ENCODE peak calls at places on chromosomes 6 and 20, in five cellular contexts. U, H, V, Q and D are unnamed samples.

GRCh38 chr6:81601918-81602317 is 150.6 kb downstream of the TENT5A start:
- DNase-seq in U (no peak), H (no peak), V (no peak), Q (no peak), D (no peak)

GRCh38 chr6:21754891-21755290 is 161.3 kb downstream of the SOX4 start:
- DNase-seq in U (no peak), H (no peak), V (no peak), Q (no peak), D (peak)

GRCh38 chr6:47197672-47198640 is 111.7 kb downstream of the TNFRSF21 start:
- DNase-seq in U (no peak), H (no peak), V (no peak), Q (peak), D (no peak)

GRCh38 chr6:21193790-21194189 is 399.8 kb upstream of the SOX4 start:
- DNase-seq in U (no peak), H (no peak), V (no peak), Q (no peak), D (no peak)

GRCh38 chr20:14199111-14199510 is 138.3 kb downstream of the FLRT3 start:
- DNase-seq in U (no peak), H (no peak), V (no peak), Q (no peak), D (no peak)

GRCh38 chr6:26445934-26446667 is 5.8 kb downstream of the BTN3A3 start:
- DNase-seq in U (no peak), H (no peak), V (no peak), Q (no peak), D (peak)

GRCh38 chr6:79466222-79466834 is 70.9 kb downstream of the LCA5 start:
- DNase-seq in U (no peak), H (no peak), V (no peak), Q (peak), D (peak)

GRCh38 chr6:138428943-138429616 is 25.1 kb downstream of the HEBP2 start:
- DNase-seq in U (no peak), H (no peak), V (no peak), Q (peak), D (peak)

GRCh38 chr6:35669441-35669776 is 19.3 kb downstream of the FKBP5 start:
- DNase-seq in U (no peak), H (no peak), V (no peak), Q (peak), D (peak)

GRCh38 chr6:14732845-14733757 is 512.8 kb upstream of the JARID2 start:
- DNase-seq in U (no peak), H (no peak), V (no peak), Q (no peak), D (peak)

GRCh38 chr6:142307963-142308748 is 6.3 kb downstream of the ADGRG6 start:
- DNase-seq in U (no peak), H (no peak), V (no peak), Q (no peak), D (no peak)

GRCh38 chr20:5716953-5717352 is 33.2 kb upstream of the SHLD1 start:
- DNase-seq in U (no peak), H (no peak), V (no peak), Q (no peak), D (no peak)

GRCh38 chr6:30151580-30151979 is 9.4 kb downstream of the TRIM10 start:
- DNase-seq in U (no peak), H (no peak), V (no peak), Q (no peak), D (no peak)

GRCh38 chr20:48164566-48165400 is 379.5 kb upstream of the SULF2 start:
- DNase-seq in U (no peak), H (no peak), V (no peak), Q (no peak), D (no peak)

GRCh38 chr20:24867556-24867955 is 81.5 kb upstream of the CST7 start:
- DNase-seq in U (no peak), H (no peak), V (no peak), Q (no peak), D (no peak)

GRCh38 chr6:87588756-87589407 is 905 bp downstream of the RARS2 start:
- DNase-seq in U (no peak), H (no peak), V (no peak), Q (no peak), D (no peak)

GRCh38 chr6:131013495-131013894 is 49.5 kb downstream of the EPB41L2 start:
- DNase-seq in U (no peak), H (no peak), V (no peak), Q (no peak), D (no peak)

GRCh38 chr20:10902836-10903410 is 229.1 kb upstream of the JAG1 start:
- DNase-seq in U (no peak), H (no peak), V (no peak), Q (no peak), D (no peak)

DNA sequence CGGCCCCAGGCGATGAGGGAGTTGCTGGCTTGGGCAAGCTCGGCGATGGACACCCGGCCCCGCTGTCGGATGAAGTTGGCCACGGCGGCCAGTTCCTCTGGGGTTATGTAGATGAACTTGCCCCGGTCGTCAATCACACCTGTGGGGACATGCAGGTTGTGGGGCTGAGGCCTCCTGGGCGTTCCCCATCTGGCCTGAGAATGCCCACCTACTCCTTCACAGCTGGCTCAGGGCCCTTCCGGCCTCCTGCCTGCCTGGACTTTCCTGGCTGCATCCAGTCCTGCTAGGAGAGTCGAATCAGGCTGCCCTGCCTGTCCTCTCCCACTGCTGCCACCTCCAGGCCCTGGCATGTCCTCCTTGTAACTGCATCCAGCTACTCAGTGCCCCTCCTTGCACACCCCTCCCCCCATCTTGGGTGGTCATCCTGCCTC is 13.8 kb downstream of the DDRGK1 start:
- DNase-seq in U (no peak), H (no peak), V (no peak), Q (no peak), D (no peak)
- TF ChIP-seq CTCF in U (no peak), H (no peak), V (no peak), Q (no peak), D (no peak)

GRCh38 chr6:13717787-13718458 is 6.3 kb upstream of the RANBP9 start:
- DNase-seq in U (no peak), H (no peak), V (no peak), Q (no peak), D (no peak)
- H3K4me3 ChIP-seq in U (no peak), H (no peak), V (no peak), Q (no peak), D (no peak)

GRCh38 chr6:98539669-98540207 is 294.6 kb upstream of the POU3F2 start:
- DNase-seq in U (no peak), H (no peak), V (no peak), Q (peak), D (peak)
- TF ChIP-seq CTCF in U (no peak), H (no peak), V (no peak), Q (peak), D (no peak)

DNA sequence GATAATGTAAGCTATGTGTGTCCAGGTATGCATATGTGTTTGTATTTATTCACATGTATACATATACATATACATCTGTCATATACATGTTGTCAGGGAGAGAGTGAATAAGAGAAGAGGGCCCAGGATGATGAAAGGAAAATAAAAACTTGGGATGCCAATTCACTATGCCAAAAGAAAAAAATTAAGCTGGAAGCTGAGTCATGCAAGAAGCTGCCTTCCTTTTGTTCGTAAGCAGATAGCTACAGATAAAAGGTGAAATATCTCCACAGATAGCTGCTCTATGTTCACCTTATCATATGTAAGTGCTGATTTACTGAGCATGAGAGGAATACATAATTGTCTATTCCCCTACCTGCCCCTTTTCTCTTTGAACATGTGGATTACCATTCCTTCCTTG is 579.9 kb downstream of the EPM2A start:
- DNase-seq in U (no peak), H (no peak), V (no peak), Q (no peak), D (no peak)
- H3K4me3 ChIP-seq in U (no peak), H (no peak), V (no peak), Q (no peak), D (no peak)

DNA sequence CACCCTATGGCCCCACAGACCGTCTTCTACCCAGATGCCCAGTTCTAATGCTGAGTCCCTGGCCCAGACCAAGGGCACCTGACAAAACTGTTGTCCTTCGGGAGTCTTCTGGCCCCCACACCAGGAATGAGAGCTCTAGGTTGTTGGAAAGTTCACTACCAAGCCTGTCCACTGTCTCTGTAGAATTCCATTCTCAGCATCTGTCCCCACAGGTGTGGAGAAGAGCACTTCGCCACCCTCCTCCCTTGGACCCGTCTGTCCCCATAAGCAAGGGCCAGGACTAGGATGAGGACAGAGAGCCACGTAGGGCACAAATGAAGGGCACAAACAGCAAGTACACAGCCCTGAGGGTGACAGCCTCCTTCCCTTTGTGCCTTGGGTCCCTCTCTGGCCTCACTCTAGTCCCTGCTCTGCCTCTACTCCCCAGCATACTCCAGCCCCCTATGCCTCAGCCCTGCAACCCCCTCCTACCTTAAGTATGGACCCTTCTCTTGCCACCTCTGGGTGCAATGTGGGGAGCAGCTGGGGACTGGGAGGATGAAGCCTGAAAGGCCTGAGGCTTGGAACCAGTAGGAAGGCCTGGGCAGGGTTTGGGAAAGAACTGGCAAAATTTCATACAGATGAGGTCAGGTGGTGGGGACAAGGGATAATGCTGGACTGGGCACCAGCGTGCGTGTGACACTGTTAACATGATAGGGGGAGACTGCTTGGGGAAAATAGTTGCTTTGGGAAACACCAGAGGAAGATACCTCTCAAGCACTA is 4.3 kb downstream of the LZTS3 start:
- DNase-seq in U (no peak), H (no peak), V (no peak), Q (no peak), D (no peak)
- TF ChIP-seq CTCF in U (no peak), H (no peak), V (no peak), Q (no peak), D (no peak)

DNA sequence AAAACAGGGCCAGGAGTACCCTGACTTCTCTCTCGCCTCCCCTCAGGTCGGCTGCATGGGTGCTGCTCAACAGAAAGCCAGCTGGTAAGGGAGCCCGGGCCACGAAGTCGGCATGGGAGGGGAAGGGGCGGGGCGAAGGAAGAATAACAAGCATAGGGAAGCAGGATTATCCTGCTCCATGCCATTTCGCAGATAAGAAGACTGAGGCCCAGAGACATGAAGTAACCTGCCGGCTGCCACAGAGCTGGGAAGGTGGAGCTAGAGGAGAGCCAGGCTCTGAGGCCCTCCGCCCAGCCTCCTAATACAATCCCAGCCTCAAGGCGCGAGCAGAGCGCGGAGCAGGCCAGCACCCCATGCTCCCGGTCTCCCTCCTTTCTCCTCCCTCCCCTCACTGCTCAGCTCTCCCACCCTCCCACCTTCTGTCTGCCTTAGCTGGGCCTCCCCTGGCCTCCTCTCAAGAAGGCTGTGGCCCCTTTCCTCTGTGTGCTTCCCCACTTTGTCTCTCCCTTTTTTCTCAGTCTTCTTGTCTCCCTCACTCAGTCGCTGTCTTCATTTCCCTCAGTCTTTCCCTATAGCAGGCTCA is 13.2 kb upstream of the HMGA1 start:
- DNase-seq in U (no peak), H (no peak), V (no peak), Q (no peak), D (no peak)
- H3K4me3 ChIP-seq in U (peak), H (peak), V (peak), Q (peak), D (peak)